ENCODE peak calls at places on chromosomes 3 and 15, in ten cellular contexts. W, C, A, I, E, S, F, Y, Z and G are unnamed samples.

GRCh38 chr15:89496155-89497098 is at the start of gene RHCG:
- DNase-seq in C (peak; percentile 40), W (peak; percentile 69), Z (no peak), A (peak; percentile 94), F (peak; percentile 29), S (peak; percentile 59), E (no peak), Y (peak; percentile 69), I (no peak), G (no peak)

GRCh38 chr3:194714564-194714963 is 28.9 kb downstream of the FAM43A start:
- DNase-seq in Z (no peak), A (no peak), C (no peak), Y (no peak), S (no peak), E (no peak), W (no peak), F (no peak), I (no peak), G (no peak)

GRCh38 chr3:112074616-112075497 is 11.3 kb upstream of the C3orf52 start:
- DNase-seq in W (peak; percentile 82), Y (no peak), Z (peak; percentile 74), E (no peak), F (no peak), S (peak; percentile 89), C (peak; percentile 90), I (no peak), A (peak; percentile 90), G (no peak)

GRCh38 chr3:195790891-195791290 is 20.8 kb downstream of the MUC4 start:
- DNase-seq in C (no peak), Y (no peak), F (no peak), A (no peak), I (no peak), Z (no peak), S (no peak), W (no peak), E (no peak), G (no peak)

GRCh38 chr15:40388941-40389823 is 6.7 kb downstream of the KNSTRN start:
- DNase-seq in A (no peak), W (peak; percentile 54), I (no peak), Z (no peak), Y (no peak), E (no peak), C (peak; percentile 13), S (no peak), F (no peak), G (no peak)

GRCh38 chr3:143464850-143465249 is 345.3 kb downstream of the CHST2 start:
- DNase-seq in I (no peak), W (no peak), Y (no peak), S (peak; percentile 49), C (peak; percentile 20), E (no peak), Z (no peak), F (no peak), A (peak; percentile 15), G (no peak)

GRCh38 chr3:189621948-189622603 is 9.1 kb upstream of the TP63 start:
- DNase-seq in F (no peak), I (no peak), S (no peak), W (no peak), E (no peak), C (no peak), Z (no peak), Y (no peak), A (no peak), G (no peak)

GRCh38 chr3:123124936-123125335 is 58.1 kb downstream of the PDIA5 start:
- DNase-seq in Y (no peak), I (no peak), W (no peak), E (no peak), C (no peak), A (no peak), S (no peak), Z (no peak), F (no peak), G (no peak)

GRCh38 chr3:151584603-151585002 is 123.7 kb upstream of the IGSF10 start:
- DNase-seq in I (no peak), Z (no peak), C (no peak), S (no peak), E (no peak), F (no peak), A (no peak), W (no peak), Y (no peak), G (no peak)

GRCh38 chr15:90268415-90268814 is 2.9 kb downstream of the NGRN start:
- DNase-seq in C (no peak), S (peak; percentile 9), A (no peak), I (no peak), W (no peak), E (no peak), Y (no peak), F (no peak), Z (no peak), G (no peak)

DNA sequence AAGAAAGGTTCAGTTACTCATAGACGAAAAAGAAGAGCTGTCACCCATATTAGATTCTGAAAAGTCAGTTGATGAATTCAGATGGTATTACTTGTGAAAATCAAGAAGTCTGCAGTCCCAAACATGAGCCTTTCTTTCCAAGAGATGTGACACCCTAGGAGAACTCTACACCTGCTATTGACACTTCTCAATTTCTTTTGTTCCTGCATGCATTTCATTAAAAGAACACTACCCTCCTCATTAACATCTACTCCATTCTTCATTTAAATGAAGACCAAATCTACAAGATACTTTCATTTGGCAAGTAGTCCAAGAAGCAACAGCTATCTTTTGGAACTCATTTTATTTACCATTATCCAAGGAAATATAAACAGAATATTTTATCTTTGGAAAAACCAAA is 6.6 kb downstream of the GABRB3 start:
- DNase-seq in S (no peak), Y (no peak), Z (no peak), F (no peak), I (no peak), E (no peak), A (no peak), C (no peak), W (no peak), G (no peak)
- H3K27ac ChIP-seq in S (no peak overlapping the region), Y (peak overlapping the region; percentile 80), Z (no peak overlapping the region), F (no peak overlapping the region), I (no peak overlapping the region), E (no peak overlapping the region), A (peak overlapping the region; percentile 80), C (no peak overlapping the region), W (no peak overlapping the region), G (no peak overlapping the region)

GRCh38 chr3:157129782-157130137 is 30.2 kb downstream of the CCNL1 start:
- DNase-seq in E (no peak), Z (peak; percentile 64), I (no peak), C (no peak), Y (no peak), S (no peak), W (no peak), F (peak; percentile 26), A (no peak), G (no peak)

GRCh38 chr3:157131861-157132260 is 28.1 kb downstream of the CCNL1 start:
- DNase-seq in A (no peak), I (no peak), E (no peak), C (no peak), F (no peak), S (peak; percentile 71), Z (no peak), W (no peak), Y (no peak), G (no peak)

GRCh38 chr3:157128771-157129671 is 30.9 kb downstream of the CCNL1 start:
- DNase-seq in Z (peak; percentile 85), W (peak; percentile 40), S (peak; percentile 54), C (no peak), Y (no peak), F (no peak), I (no peak), E (no peak), A (peak; percentile 38), G (peak; percentile 44)

GRCh38 chr3:157130881-157131251 is 29.1 kb downstream of the CCNL1 start:
- DNase-seq in S (no peak), C (no peak), A (no peak), E (no peak), Y (no peak), I (no peak), F (no peak), Z (no peak), W (no peak), G (no peak)

GRCh38 chr3:157130138-157130880 is 29.6 kb downstream of the CCNL1 start:
- DNase-seq in Y (peak; percentile 54), S (peak; percentile 75), E (peak; percentile 63), W (peak; percentile 90), C (peak; percentile 76), Z (peak; percentile 92), A (peak; percentile 85), I (peak; percentile 61), F (peak; percentile 71), G (peak; percentile 81)
- H3K4me3 ChIP-seq in Y (no peak overlapping the region), S (no peak overlapping the region), E (peak overlapping the region; percentile 54), W (peak overlapping the region; percentile 57), C (no peak overlapping the region), Z (no peak overlapping the region), A (peak overlapping the region; percentile 2), I (peak overlapping the region; percentile 0), F (no peak overlapping the region), G (peak overlapping the region; percentile 14)

DNA sequence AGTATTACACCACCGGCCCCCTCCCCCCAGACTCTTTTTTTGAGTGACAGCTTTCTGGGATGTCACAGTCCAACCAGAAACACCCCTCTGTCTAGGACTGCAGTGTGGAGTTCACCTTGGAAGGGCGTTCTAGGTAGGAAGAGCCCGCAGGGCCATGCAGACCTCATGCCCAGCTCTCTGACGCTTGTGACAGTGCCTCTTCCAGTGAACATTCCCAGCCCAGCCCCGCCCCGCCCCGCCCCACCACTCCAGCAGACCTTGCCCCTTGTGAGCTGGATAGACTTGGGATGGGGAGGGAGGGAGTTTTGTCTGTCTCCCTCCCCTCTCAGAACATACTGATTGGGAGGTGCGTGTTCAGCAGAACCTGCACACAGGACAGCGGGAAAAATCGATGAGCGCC is 63.6 kb downstream of the AAGAB start:
- DNase-seq in F (no peak), Z (peak; percentile 82), C (no peak), A (peak; percentile 54), W (no peak), E (no peak), Y (no peak), S (no peak), I (no peak), G (no peak)
- H3K27ac ChIP-seq in F (no peak overlapping the region), Z (no peak overlapping the region), C (no peak overlapping the region), A (peak overlapping the region; percentile 55), W (no peak overlapping the region), E (no peak overlapping the region), Y (no peak overlapping the region), S (no peak overlapping the region), I (peak overlapping the region; percentile 79), G (no peak overlapping the region)

DNA sequence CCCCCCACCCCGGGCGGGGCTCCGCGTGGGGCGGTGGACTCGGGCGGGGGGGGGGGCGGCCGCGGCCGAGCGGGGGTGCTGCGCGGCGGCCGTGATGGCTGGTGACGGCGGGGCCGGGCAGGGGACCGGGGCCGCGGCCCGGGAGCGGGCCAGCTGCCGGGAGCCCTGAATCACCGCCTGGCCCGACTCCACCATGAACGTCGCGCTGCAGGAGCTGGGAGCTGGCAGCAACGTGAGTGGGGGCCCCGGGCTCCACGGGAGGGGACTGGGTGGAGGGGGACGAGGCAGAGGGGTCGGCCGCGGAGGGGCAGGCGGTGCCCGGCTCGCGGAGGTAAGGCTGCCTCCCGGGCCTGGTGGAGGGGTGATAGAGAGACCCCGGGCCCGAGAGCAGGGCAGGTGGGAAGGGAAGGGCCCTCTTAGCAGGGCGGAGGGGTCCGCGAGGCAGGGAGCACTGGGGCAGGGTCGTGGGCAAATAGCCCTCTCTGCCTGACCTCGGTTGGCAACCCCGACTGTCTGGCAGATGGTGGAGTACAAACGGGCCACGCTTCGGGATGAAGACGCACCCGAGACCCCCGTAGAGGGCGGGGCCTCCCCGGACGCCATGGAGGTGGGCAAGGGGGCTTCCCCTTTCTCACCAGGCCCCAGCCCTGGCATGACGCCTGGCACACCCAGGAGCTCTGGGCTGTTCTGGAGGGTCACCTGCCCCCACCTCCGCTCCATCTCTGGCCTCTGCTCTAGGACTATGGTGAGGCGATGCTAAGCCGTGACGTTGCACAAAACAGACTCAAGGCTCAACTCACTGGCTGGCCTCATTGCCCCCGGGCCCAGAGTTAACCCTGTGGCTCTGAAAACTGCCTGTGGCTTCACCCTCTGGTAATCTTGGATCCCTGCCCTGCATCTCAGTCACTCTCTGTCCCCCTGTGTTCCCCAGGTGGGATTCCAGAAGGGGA is at the start of gene ECE2:
- DNase-seq in W (no peak), I (no peak), Y (no peak), A (no peak), C (no peak), E (no peak), F (no peak), S (peak; percentile 66), Z (no peak), G (no peak)
- H3K4me3 ChIP-seq in W (no peak within 1 kb of the TSS), I (no peak within 1 kb of the TSS), Y (peak within 1 kb of the TSS; percentile 47), A (no peak within 1 kb of the TSS), C (peak within 1 kb of the TSS; percentile 24), E (no peak within 1 kb of the TSS), F (peak within 1 kb of the TSS; percentile 45), S (peak within 1 kb of the TSS; percentile 40), Z (no peak within 1 kb of the TSS), G (no peak within 1 kb of the TSS)